ENCODE peak calls at places on chromosomes 12 and 14, in four cellular contexts. C is WTC11, J is K562, N is GM12878. I is an unnamed sample.

GRCh38 chr14:75165586-75166391 is 10.6 kb downstream of the TMED10 start:
- DNase-seq in J (no peak), N (no peak), C (no peak), I (no peak)

GRCh38 chr12:88362439-88362838 is 217.8 kb downstream of the KITLG start:
- DNase-seq in J (no peak), N (no peak), C (no peak), I (no peak)

GRCh38 chr12:128823216-128823915 is 392 bp downstream of the SLC15A4 start:
- DNase-seq in C (peak), N (no peak), J (peak), I (no peak)

GRCh38 chr14:51319181-51319597 is 79.1 kb downstream of the TMX1 start:
- DNase-seq in J (no peak), N (no peak), C (no peak), I (no peak)

GRCh38 chr14:21205026-21205677 is 49.3 kb upstream of the OR5AU1 start:
- DNase-seq in C (no peak), N (no peak), J (no peak), I (no peak)

GRCh38 chr14:96146131-96146771 is 58.4 kb upstream of the BDKRB2 start:
- DNase-seq in C (no peak), N (no peak), J (no peak), I (no peak)

GRCh38 chr12:77070382-77071294 is 5.3 kb upstream of the E2F7 start:
- DNase-seq in N (peak), J (no peak), C (no peak), I (no peak)

GRCh38 chr12:54182981-54183380 is 5.8 kb downstream of the SMUG1 start:
- DNase-seq in C (no peak), N (no peak), J (no peak), I (no peak)

GRCh38 chr14:92589213-92589852 is 75.8 kb downstream of the RIN3 start:
- DNase-seq in C (no peak), J (no peak), N (no peak), I (no peak)
- TF ChIP-seq USF1 in C (no peak), J (no peak), N (no peak), I (no peak)

DNA sequence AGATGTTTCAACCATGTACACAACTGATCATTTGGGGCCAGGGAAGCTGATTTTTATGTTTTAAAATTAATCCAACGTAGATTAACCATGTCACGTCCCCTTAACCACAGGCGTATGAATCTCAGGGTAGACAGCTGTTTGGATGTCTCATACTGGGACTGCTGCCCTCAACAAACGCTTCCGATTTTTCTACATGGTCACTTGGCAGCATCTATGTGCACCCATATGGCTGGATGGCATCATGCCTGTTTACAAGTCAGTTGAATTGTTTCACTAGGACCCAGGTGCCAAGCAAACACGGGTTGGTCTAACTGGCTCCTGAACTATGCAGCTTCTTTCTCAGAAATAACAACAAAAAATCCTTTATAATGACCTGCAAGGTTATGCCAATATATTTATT is 393.8 kb downstream of the NPAS3 start:
- DNase-seq in C (no peak), N (no peak), J (no peak), I (no peak)
- TF ChIP-seq USF1 in C (no peak), N (no peak), J (no peak), I (no peak)

GRCh38 chr12:101794574-101794973 is 36.2 kb downstream of the GNPTAB start:
- DNase-seq in N (no peak), C (no peak), J (no peak), I (no peak)

GRCh38 chr12:101795013-101795412 is 35.7 kb downstream of the GNPTAB start:
- DNase-seq in C (no peak), N (no peak), J (no peak), I (no peak)

GRCh38 chr12:101795786-101796185 is 35.0 kb downstream of the GNPTAB start:
- DNase-seq in C (no peak), J (no peak), N (no peak), I (no peak)

GRCh38 chr12:101792046-101792931 is 38.5 kb downstream of the GNPTAB start:
- DNase-seq in J (no peak), C (no peak), N (no peak), I (peak)

GRCh38 chr12:101793401-101793800 is 37.4 kb downstream of the GNPTAB start:
- DNase-seq in N (peak), C (no peak), J (peak), I (no peak)
- TF ChIP-seq USF1 in N (no peak), C (no peak), J (no peak), I (no peak)

GRCh38 chr12:116160196-116160595 is 117.3 kb downstream of the MED13L start:
- DNase-seq in J (no peak), C (no peak), N (no peak), I (no peak)

GRCh38 chr12:116160883-116161458 is 116.5 kb downstream of the MED13L start:
- DNase-seq in N (no peak), C (no peak), J (no peak), I (no peak)

GRCh38 chr12:116159593-116159992 is 117.9 kb downstream of the MED13L start:
- DNase-seq in J (no peak), C (no peak), N (no peak), I (no peak)

GRCh38 chr12:116157845-116158267 is 119.6 kb downstream of the MED13L start:
- DNase-seq in J (no peak), N (no peak), C (no peak), I (no peak)

GRCh38 chr12:116159175-116159574 is 118.3 kb downstream of the MED13L start:
- DNase-seq in N (no peak), J (no peak), C (no peak), I (no peak)
- TF ChIP-seq USF1 in N (no peak), J (no peak), C (no peak), I (no peak)

GRCh38 chr14:100568164-100568997 is 18.8 kb downstream of the BEGAIN start:
- DNase-seq in N (no peak), J (no peak), C (peak), I (peak)
- TF ChIP-seq USF1 in N (no peak), J (no peak), C (no peak), I (no peak)